ENCODE peak calls at places on chromosomes 6 and 20, in six cellular contexts. U is mesendoderm, H is IMR-90, R is H9, M is H1, B is neuronal stem cell. O is an unnamed sample.

GRCh38 chr6:89275900-89276299 is 39.2 kb downstream of the GABRR2 start:
- DNase-seq in U (no peak), H (no peak), R (no peak), M (no peak), B (no peak), O (no peak)

GRCh38 chr20:59939879-59940128 is 301 bp downstream of the PPP1R3D start:
- DNase-seq in U (no peak), H (peak), R (no peak), M (no peak), B (no peak), O (peak)

GRCh38 chr6:83198486-83199172 is 5.5 kb downstream of the RWDD2A start:
- DNase-seq in U (no peak), H (peak), R (no peak), M (no peak), B (no peak), O (no peak)

GRCh38 chr6:11418290-11418905 is 119.2 kb upstream of the TMEM170B start:
- DNase-seq in U (no peak), H (no peak), R (no peak), M (no peak), B (no peak), O (no peak)

GRCh38 chr6:155380666-155381332 is 66.5 kb upstream of the TFB1M start:
- DNase-seq in U (no peak), H (no peak), R (no peak), M (no peak), B (no peak), O (no peak)

GRCh38 chr6:14383393-14384174 is 266.0 kb downstream of the CD83 start:
- DNase-seq in U (peak), H (no peak), R (no peak), M (no peak), B (no peak), O (no peak)

GRCh38 chr6:158869010-158869603 is 49.9 kb upstream of the EZR start:
- DNase-seq in U (peak), H (no peak), R (peak), M (no peak), B (peak), O (peak)

GRCh38 chr6:141594874-141595273 is 537.9 kb upstream of the GJE1 start:
- DNase-seq in U (no peak), H (no peak), R (no peak), M (no peak), B (no peak), O (no peak)

GRCh38 chr6:3324262-3324942 is 65.7 kb downstream of the PSMG4 start:
- DNase-seq in U (no peak), H (peak), R (no peak), M (no peak), B (no peak), O (peak)

GRCh38 chr20:38537176-38537575 is 43.8 kb upstream of the ADIG start:
- DNase-seq in U (no peak), H (no peak), R (no peak), M (no peak), B (no peak), O (no peak)

GRCh38 chr6:30394139-30394538 is 49.2 kb downstream of the RPP21 start:
- DNase-seq in U (no peak), H (no peak), R (no peak), M (no peak), B (no peak), O (no peak)

GRCh38 chr6:103783344-103783743 is 1076.4 kb downstream of the HACE1 start:
- DNase-seq in U (no peak), H (no peak), R (no peak), M (no peak), B (no peak), O (no peak)

GRCh38 chr20:871436-871835 is 37.9 kb downstream of the FAM110A start:
- DNase-seq in U (no peak), H (no peak), R (no peak), M (no peak), B (no peak), O (no peak)

GRCh38 chr20:2688041-2688591 is 4.5 kb upstream of the EBF4 start:
- DNase-seq in U (peak), H (peak), R (peak), M (no peak), B (no peak), O (no peak)

GRCh38 chr20:40953856-40954255 is 74.8 kb upstream of the TOP1 start:
- DNase-seq in U (no peak), H (peak), R (no peak), M (no peak), B (no peak), O (no peak)

GRCh38 chr20:61829526-61829925 is 236.2 kb downstream of the TAF4 start:
- DNase-seq in U (no peak), H (no peak), R (no peak), M (no peak), B (no peak), O (no peak)

GRCh38 chr20:38542994-38543906 is 37.7 kb upstream of the ADIG start:
- DNase-seq in U (no peak), H (no peak), R (no peak), M (no peak), B (no peak), O (no peak)

GRCh38 chr6:36387440-36388303 is at the start of gene ETV7:
- DNase-seq in U (no peak), H (peak), R (peak), M (no peak), B (no peak), O (peak)

GRCh38 chr6:152173321-152173720 is 365.8 kb downstream of the ESR1 start:
- DNase-seq in U (peak), H (no peak), R (no peak), M (no peak), B (no peak), O (no peak)

GRCh38 chr6:35568967-35569606 is 56.4 kb upstream of the TULP1 start:
- DNase-seq in U (peak), H (no peak), R (peak), M (no peak), B (no peak), O (no peak)

GRCh38 chr6:8066108-8066507 is 1.9 kb upstream of the BLOC1S5 start:
- DNase-seq in U (peak), H (no peak), R (no peak), M (no peak), B (no peak), O (no peak)

GRCh38 chr20:34891166-34892062 is 15.0 kb downstream of the ACSS2 start:
- DNase-seq in U (no peak), H (peak), R (no peak), M (no peak), B (no peak), O (peak)

GRCh38 chr6:16979677-16980076 is 122.2 kb upstream of the STMND1 start:
- DNase-seq in U (no peak), H (no peak), R (no peak), M (no peak), B (no peak), O (no peak)

GRCh38 chr6:161009991-161010390 is 18.4 kb downstream of the MAP3K4 start:
- DNase-seq in U (no peak), H (no peak), R (no peak), M (no peak), B (no peak), O (no peak)

GRCh38 chr6:17831135-17831534 is 124.4 kb upstream of the NUP153 start:
- DNase-seq in U (no peak), H (peak), R (no peak), M (no peak), B (no peak), O (no peak)

GRCh38 chr20:556984-557383 is 13.4 kb upstream of the CSNK2A1 start:
- DNase-seq in U (no peak), H (no peak), R (no peak), M (no peak), B (no peak), O (no peak)

DNA sequence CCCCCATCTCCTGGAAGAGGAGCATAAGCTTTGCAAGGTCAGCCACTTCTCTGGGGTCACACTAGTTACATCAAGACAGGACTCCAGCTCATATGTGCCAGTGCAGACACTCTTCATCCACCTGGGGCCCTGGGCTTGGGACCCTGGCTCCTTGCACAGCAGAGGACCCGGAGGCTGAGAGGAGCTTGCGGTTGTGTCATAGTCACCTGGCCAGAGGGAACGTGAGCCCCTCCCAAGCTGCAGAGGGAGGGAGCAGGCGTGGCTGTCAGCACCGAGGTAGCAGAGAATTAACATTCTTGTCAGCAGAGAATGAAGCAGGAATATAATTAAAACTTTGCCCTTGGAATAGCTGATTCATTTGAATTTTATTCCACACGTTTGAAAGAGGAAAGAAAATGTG is 36.7 kb downstream of the BCAS4 start:
- DNase-seq in U (no peak), H (no peak), R (no peak), M (no peak), B (no peak), O (no peak)
- H3K9ac ChIP-seq in U (no peak), H (no peak), R (no peak), M (no peak), B (no peak), O (no peak)

GRCh38 chr6:45697605-45698004 is 318.1 kb downstream of the CLIC5 start:
- DNase-seq in U (peak), H (peak), R (no peak), M (no peak), B (peak), O (no peak)
- H3K4me2 ChIP-seq in U (no peak), H (no peak), R (no peak), M (no peak), B (no peak), O (no peak)

GRCh38 chr6:166025149-166025898 is 142.3 kb downstream of the TBXT start:
- DNase-seq in U (no peak), H (peak), R (no peak), M (no peak), B (no peak), O (no peak)
- H2AK5ac ChIP-seq in U (no peak), H (peak), R (no peak), M (no peak), B (no peak), O (no peak)

DNA sequence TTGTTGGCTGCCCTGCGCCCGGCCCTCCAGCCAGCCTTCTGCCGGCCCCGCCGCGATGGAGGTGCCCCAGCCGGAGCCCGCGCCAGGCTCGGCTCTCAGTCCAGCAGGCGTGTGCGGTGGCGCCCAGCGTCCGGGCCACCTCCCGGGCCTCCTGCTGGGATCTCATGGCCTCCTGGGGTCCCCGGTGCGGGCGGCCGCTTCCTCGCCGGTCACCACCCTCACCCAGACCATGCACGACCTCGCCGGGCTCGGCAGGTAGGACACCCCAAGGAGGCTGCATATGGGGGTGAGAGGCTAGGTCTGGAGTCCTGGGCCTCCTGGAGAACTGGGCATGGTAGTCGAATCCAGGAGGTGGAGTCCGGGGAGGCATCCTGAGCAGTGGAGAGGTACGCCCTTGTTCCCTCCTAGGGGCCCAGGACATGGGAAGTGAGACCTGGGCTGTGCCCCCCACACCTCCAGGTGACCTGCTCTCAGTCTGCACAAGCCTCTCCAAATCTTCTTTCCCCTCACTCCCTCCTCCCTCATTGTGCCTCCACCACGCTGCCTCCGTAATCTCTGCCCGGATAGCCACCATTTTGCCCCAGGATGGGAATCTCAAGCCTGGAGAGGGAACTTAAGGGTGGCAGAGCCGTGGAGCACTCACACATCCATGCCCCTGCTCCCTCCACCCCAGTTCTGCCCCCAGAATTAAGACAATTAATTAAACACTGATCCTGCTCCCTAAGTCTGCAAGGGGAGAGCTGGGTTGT is 541 bp downstream of the CDC25B start:
- DNase-seq in U (no peak), H (no peak), R (no peak), M (no peak), B (no peak), O (no peak)
- H3K9ac ChIP-seq in U (peak), H (peak), R (no peak), M (no peak), B (peak), O (peak)

O was measured in trophoblast cell.